ENCODE peak calls at places on chromosome 12, in seven cellular contexts. B, Z, L, A, F, C and D are unnamed samples.
A peak's percentile ranks its signal among the peaks of the same experiment; 100 is the strongest.

GRCh38 chr12:8698132-8698829 is 490 bp downstream of the RIMKLB start:
- DNase-seq in B (peak; percentile 73), Z (no peak), L (peak; percentile 74), A (peak; percentile 69), F (peak; percentile 91), C (peak; percentile 72), D (no peak)

GRCh38 chr12:67630373-67631088 is 18.0 kb upstream of the DYRK2 start:
- DNase-seq in B (peak; percentile 95), Z (no peak), L (no peak), A (peak; percentile 14), F (no peak), C (peak; percentile 73), D (peak; percentile 96)

GRCh38 chr12:25768151-25768550 is 190.3 kb upstream of the RASSF8 start:
- DNase-seq in B (no peak), Z (no peak), L (no peak), A (no peak), F (no peak), C (no peak), D (no peak)

GRCh38 chr12:30753233-30753632 is 1.5 kb downstream of the CAPRIN2 start:
- DNase-seq in B (no peak), Z (peak; percentile 33), L (no peak), A (no peak), F (no peak), C (peak; percentile 68), D (peak; percentile 54)

GRCh38 chr12:88958961-88959360 is 378.7 kb upstream of the KITLG start:
- DNase-seq in B (no peak), Z (no peak), L (no peak), A (no peak), F (no peak), C (peak; percentile 33), D (no peak)

GRCh38 chr12:2588345-2588744 is 206.4 kb upstream of the FKBP4 start:
- DNase-seq in B (no peak), Z (no peak), L (no peak), A (no peak), F (no peak), C (peak; percentile 41), D (no peak)

GRCh38 chr12:118979763-118980406 is 1.5 kb upstream of the SRRM4 start:
- DNase-seq in B (no peak), Z (peak; percentile 20), L (no peak), A (peak; percentile 18), F (no peak), C (peak; percentile 94), D (peak; percentile 62)

GRCh38 chr12:82910246-82910893 is 223.7 kb downstream of the TMTC2 start:
- DNase-seq in B (no peak), Z (no peak), L (no peak), A (no peak), F (no peak), C (peak; percentile 61), D (no peak)

GRCh38 chr12:91023326-91024004 is 18.7 kb upstream of the EPYC start:
- DNase-seq in B (no peak), Z (no peak), L (no peak), A (no peak), F (no peak), C (no peak), D (no peak)

GRCh38 chr12:3718100-3718499 is 34.8 kb downstream of the CRACR2A start:
- DNase-seq in B (no peak), Z (no peak), L (no peak), A (no peak), F (peak; percentile 88), C (no peak), D (no peak)

GRCh38 chr12:63103489-63104131 is 47.4 kb downstream of the AVPR1A start:
- DNase-seq in B (no peak), Z (peak; percentile 10), L (no peak), A (no peak), F (no peak), C (peak; percentile 51), D (peak; percentile 19)

GRCh38 chr12:75481013-75481705 is 604 bp downstream of the GLIPR1 start:
- DNase-seq in B (no peak), Z (no peak), L (no peak), A (no peak), F (no peak), C (no peak), D (no peak)

GRCh38 chr12:108193922-108194321 is 64.8 kb downstream of the WSCD2 start:
- DNase-seq in B (no peak), Z (no peak), L (no peak), A (no peak), F (no peak), C (peak; percentile 74), D (peak; percentile 12)

GRCh38 chr12:25972783-25973182 is 14.3 kb downstream of the RASSF8 start:
- DNase-seq in B (no peak), Z (no peak), L (peak; percentile 44), A (no peak), F (no peak), C (no peak), D (no peak)

GRCh38 chr12:57622293-57623245 is 10.4 kb downstream of the B4GALNT1 start:
- DNase-seq in B (no peak), Z (no peak), L (no peak), A (no peak), F (no peak), C (no peak), D (no peak)

GRCh38 chr12:104888892-104889291 is 69.2 kb downstream of the SLC41A2 start:
- DNase-seq in B (no peak), Z (no peak), L (no peak), A (no peak), F (no peak), C (no peak), D (no peak)

GRCh38 chr12:49200882-49201594 is 12.2 kb upstream of the TUBA1A start:
- DNase-seq in B (no peak), Z (peak; percentile 85), L (no peak), A (peak; percentile 7), F (no peak), C (peak; percentile 72), D (peak; percentile 86)

GRCh38 chr12:106941481-106942156 is 14.1 kb upstream of the TMEM263 start:
- DNase-seq in B (no peak), Z (no peak), L (no peak), A (no peak), F (no peak), C (no peak), D (no peak)
- H3K4me3 ChIP-seq in B (no peak overlapping the region), Z (no peak overlapping the region), L (no peak overlapping the region), A (no peak overlapping the region), F (no peak overlapping the region), C (no peak overlapping the region), D (no peak overlapping the region)

GRCh38 chr12:11147420-11147819 is 13.0 kb upstream of the TAS2R30 start:
- DNase-seq in B (no peak), Z (no peak), L (no peak), A (no peak), F (no peak), C (no peak), D (no peak)
- H3K4me3 ChIP-seq in B (no peak overlapping the region), Z (no peak overlapping the region), L (no peak overlapping the region), A (no peak overlapping the region), F (no peak overlapping the region), C (no peak overlapping the region), D (no peak overlapping the region)

GRCh38 chr12:54054442-54055332 is 1.1 kb downstream of the HOXC4 start:
- DNase-seq in B (no peak), Z (no peak), L (no peak), A (no peak), F (peak; percentile 83), C (no peak), D (no peak)
- H3K4me3 ChIP-seq in B (no peak overlapping the region), Z (no peak overlapping the region), L (peak overlapping the region; percentile 54), A (no peak overlapping the region), F (peak overlapping the region; percentile 36), C (peak overlapping the region; percentile 53), D (peak overlapping the region; percentile 81)

DNA sequence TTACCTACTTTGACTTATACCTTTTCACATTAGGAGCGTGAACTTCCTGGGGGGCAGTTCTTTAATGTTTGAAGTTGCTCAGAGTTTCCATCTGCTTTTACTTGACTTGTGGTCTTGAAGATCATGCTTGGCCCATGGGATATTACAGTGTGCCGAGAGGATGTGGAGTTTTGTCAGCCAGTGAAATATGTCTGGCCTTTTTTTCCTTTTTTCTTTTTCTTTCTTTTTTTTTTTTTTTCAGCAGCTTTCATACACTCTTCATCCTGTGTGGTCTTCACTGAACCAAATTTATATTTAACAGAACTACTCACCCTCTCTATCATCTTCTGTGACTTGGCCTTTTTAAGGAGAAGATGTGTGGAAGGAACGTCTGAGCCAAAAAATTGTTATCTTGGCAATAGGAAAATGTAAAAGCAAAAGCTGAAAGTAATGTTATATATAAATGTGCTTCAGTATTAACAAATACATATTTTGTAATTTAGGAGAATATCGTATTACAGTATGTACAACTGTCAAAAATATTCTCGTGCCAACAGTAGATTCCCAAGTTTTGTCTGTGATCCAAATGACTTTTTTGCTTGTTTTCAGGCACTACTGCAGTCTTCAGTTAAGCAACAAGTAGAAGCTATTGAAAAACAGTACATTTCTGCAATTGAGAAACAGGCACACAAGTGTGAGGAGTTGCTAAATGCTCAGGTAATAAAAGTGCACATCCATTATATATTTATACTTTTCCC is 200.6 kb downstream of the CCDC91 start:
- DNase-seq in B (no peak), Z (no peak), L (no peak), A (no peak), F (no peak), C (no peak), D (no peak)
- H3K4me3 ChIP-seq in B (no peak overlapping the region), Z (no peak overlapping the region), L (no peak overlapping the region), A (no peak overlapping the region), F (no peak overlapping the region), C (no peak overlapping the region), D (no peak overlapping the region)

GRCh38 chr12:52007158-52007921 is 594 bp downstream of the TAMALIN start:
- DNase-seq in B (peak; percentile 75), Z (no peak), L (peak; percentile 50), A (no peak), F (peak; percentile 86), C (peak; percentile 49), D (no peak)

GRCh38 chr12:52010692-52011601 is 4.2 kb downstream of the TAMALIN start:
- DNase-seq in B (no peak), Z (no peak), L (no peak), A (no peak), F (no peak), C (no peak), D (no peak)

GRCh38 chr12:52010152-52010622 is 3.4 kb downstream of the TAMALIN start:
- DNase-seq in B (no peak), Z (no peak), L (peak; percentile 85), A (no peak), F (no peak), C (peak; percentile 86), D (no peak)

GRCh38 chr12:52007982-52008510 is 1.3 kb downstream of the TAMALIN start:
- DNase-seq in B (no peak), Z (no peak), L (no peak), A (no peak), F (no peak), C (no peak), D (no peak)

DNA sequence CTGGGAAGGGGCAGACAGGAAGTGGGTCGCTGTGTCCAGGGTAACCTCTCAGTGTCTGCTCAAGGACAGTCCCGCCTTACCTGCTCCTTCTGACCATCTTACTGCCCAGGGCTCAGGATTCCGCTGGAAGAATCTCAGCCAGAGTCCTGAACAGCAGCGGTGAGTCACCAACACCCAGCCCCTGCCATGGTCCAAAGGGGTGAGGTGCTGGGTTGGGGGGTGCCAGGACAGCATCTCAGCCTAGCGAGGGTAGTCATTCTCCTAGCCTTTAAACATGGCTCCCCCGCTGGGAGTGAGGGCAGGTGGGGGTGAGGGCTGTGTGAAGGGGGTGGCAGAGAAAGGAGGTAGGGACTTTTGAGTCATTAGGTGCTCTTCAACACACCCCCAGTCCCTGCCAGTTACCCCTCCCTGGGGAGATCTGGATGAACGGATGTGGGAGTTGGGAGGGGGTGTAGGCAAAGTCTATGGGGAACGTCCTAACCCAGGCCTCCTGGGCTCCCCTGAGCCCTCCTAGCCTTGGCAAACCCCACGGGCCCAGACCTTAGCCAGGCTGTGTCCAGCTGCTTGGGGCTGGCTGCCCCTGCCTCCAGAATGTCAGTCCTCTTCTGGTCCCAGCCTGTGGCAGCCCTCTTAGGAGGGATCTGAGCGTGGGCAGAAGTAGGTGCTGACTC is 2.5 kb downstream of the TAMALIN start:
- DNase-seq in B (no peak), Z (no peak), L (no peak), A (no peak), F (no peak), C (no peak), D (no peak)
- H3K4me3 ChIP-seq in B (no peak overlapping the region), Z (no peak overlapping the region), L (peak overlapping the region; percentile 57), A (no peak overlapping the region), F (peak overlapping the region; percentile 57), C (no peak overlapping the region), D (no peak overlapping the region)